ENCODE peak calls at places on chromosomes 3 and 15, in seven cellular contexts. M is GM06990, A is brain microvascular endothelial cell, H is A549, V is fibroblast of lung, Z is GM12878, Q is dorsolateral prefrontal cortex. N is an unnamed sample.

GRCh38 chr3:127729556-127730056 is 56.9 kb downstream of the ABTB1 start:
- DNase-seq in M (no peak), A (no peak), H (no peak), V (no peak), Z (no peak), Q (no peak), N (no peak)

GRCh38 chr3:99843590-99844260 is 26.1 kb downstream of the CMSS1 start:
- DNase-seq in M (no peak), A (no peak), H (no peak), V (no peak), Z (no peak), Q (no peak), N (peak)

GRCh38 chr3:159244927-159245326 is 443.1 kb downstream of the MFSD1 start:
- DNase-seq in M (no peak), A (no peak), H (no peak), V (no peak), Z (no peak), Q (no peak), N (no peak)

GRCh38 chr15:60077581-60078359 is 73.7 kb downstream of the FOXB1 start:
- DNase-seq in M (no peak), A (no peak), H (no peak), V (no peak), Z (no peak), Q (no peak), N (no peak)

GRCh38 chr3:150407818-150408231 is 273 bp upstream of the TSC22D2 start:
- DNase-seq in M (no peak), A (peak), H (peak), V (peak), Z (no peak), Q (no peak), N (no peak)

GRCh38 chr3:167032267-167032876 is 347.7 kb downstream of the ZBBX start:
- DNase-seq in M (no peak), A (peak), H (no peak), V (peak), Z (no peak), Q (no peak), N (peak)

GRCh38 chr15:61141497-61142125 is 87.5 kb downstream of the RORA start:
- DNase-seq in M (no peak), A (no peak), H (no peak), V (no peak), Z (no peak), Q (no peak), N (no peak)

GRCh38 chr3:134559591-134559990 is 73.7 kb downstream of the CEP63 start:
- DNase-seq in M (no peak), A (no peak), H (no peak), V (no peak), Z (no peak), Q (no peak), N (no peak)

GRCh38 chr3:108511055-108511454 is 659 bp upstream of the MYH15 start:
- DNase-seq in M (no peak), A (no peak), H (no peak), V (no peak), Z (no peak), Q (no peak), N (no peak)

GRCh38 chr3:61913657-61914056 is 352.3 kb downstream of the PTPRG start:
- DNase-seq in M (no peak), A (no peak), H (no peak), V (no peak), Z (no peak), Q (no peak), N (no peak)

GRCh38 chr3:61907210-61907609 is 345.8 kb downstream of the PTPRG start:
- DNase-seq in M (no peak), A (no peak), H (no peak), V (no peak), Z (no peak), Q (no peak), N (no peak)

GRCh38 chr3:61912158-61912557 is 350.8 kb downstream of the PTPRG start:
- DNase-seq in M (no peak), A (no peak), H (no peak), V (no peak), Z (no peak), Q (no peak), N (no peak)

GRCh38 chr3:61908344-61908743 is 347.0 kb downstream of the PTPRG start:
- DNase-seq in M (no peak), A (no peak), H (no peak), V (peak), Z (no peak), Q (no peak), N (no peak)

DNA sequence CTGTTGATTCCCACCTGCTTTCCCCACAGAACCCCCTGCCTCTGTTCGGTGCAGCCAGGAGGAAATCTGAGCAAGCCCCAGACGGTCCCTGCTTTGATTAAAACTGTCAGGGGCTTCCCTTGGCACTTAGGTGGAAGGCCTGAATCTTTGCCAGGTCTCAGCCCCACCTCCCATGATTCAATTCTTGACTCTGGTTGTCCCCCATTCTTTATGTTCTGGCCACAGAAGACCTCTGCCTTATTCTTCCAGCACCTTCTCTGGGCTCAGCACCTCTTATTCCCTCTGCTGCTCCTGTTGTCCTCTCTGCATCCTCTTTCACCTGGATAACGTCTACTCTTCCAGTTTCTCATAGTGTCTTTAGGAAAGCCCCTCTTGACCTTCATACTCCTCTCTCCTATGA is 349.4 kb downstream of the PTPRG start:
- DNase-seq in M (no peak), A (no peak), H (no peak), V (no peak), Z (no peak), Q (no peak), N (no peak)
- TF ChIP-seq CTCF in M (no peak), A (no peak), H (no peak), V (no peak), Z (no peak), Q (no peak), N (no peak)

DNA sequence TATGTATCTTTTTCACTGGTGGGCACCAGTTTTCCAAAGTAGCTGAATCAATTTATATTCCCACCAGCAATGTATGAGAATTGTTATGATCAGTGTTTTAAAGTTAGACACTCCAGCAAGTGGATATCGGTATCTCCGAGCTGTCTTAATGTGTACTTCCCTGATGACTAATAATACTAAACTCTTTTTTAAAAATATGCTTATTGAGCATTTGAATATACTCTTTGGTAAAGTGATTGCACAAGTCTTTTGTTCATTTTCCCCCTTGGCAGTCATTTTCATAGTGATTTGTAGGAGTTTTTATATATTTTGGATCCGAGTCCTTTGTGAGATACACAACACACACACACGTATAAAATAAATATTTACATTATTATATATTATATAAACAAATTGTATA is 12.5 kb upstream of the FEM1B start:
- DNase-seq in M (no peak), A (no peak), H (no peak), V (no peak), Z (no peak), Q (no peak), N (no peak)
- H3K4me3 ChIP-seq in M (no peak), A (no peak), H (no peak), V (no peak), Z (no peak), Q (no peak), N (no peak)

GRCh38 chr15:33226559-33227181 is 32.2 kb upstream of the FMN1 start:
- DNase-seq in M (peak), A (peak), H (peak), V (peak), Z (peak), Q (peak), N (peak)
- TF ChIP-seq CTCF in M (peak), A (peak), H (peak), V (peak), Z (peak), Q (peak), N (peak)

GRCh38 chr3:196322-197153 is at the start of gene CHL1:
- DNase-seq in M (no peak), A (no peak), H (no peak), V (peak), Z (no peak), Q (peak), N (no peak)
- H3K4me3 ChIP-seq in M (peak), A (peak), H (peak), V (peak), Z (peak), Q (peak), N (peak)

GRCh38 chr3:21839181-21839580 is 88.2 kb upstream of the ZNF385D start:
- DNase-seq in M (no peak), A (no peak), H (no peak), V (no peak), Z (no peak), Q (no peak), N (no peak)

GRCh38 chr3:21835266-21835665 is 84.3 kb upstream of the ZNF385D start:
- DNase-seq in M (no peak), A (no peak), H (no peak), V (peak), Z (no peak), Q (no peak), N (peak)

GRCh38 chr3:21839592-21839991 is 88.6 kb upstream of the ZNF385D start:
- DNase-seq in M (no peak), A (peak), H (no peak), V (peak), Z (no peak), Q (no peak), N (peak)
- TF ChIP-seq CTCF in M (peak), A (peak), H (no peak), V (peak), Z (peak), Q (no peak), N (peak)

N was measured in astrocyte of the spinal cord.